ENCODE peak calls at places on chromosomes 6 and 20, in five cellular contexts. L is HFF-Myc, D is mucosa of descending colon, Q is astrocyte of the spinal cord, O is fibroblast of mammary gland. K is an unnamed sample.

GRCh38 chr20:19885981-19886665 is 128.1 kb downstream of the RIN2 start:
- DNase-seq in L (peak; percentile 52), O (peak; percentile 63), D (peak; percentile 80), Q (no peak), K (peak; percentile 50)

GRCh38 chr20:47675190-47676142 is 109.8 kb downstream of the SULF2 start:
- DNase-seq in Q (no peak), L (no peak), D (no peak), O (no peak), K (no peak)

GRCh38 chr20:46315311-46315710 is 7.0 kb upstream of the CDH22 start:
- DNase-seq in O (no peak), D (no peak), L (no peak), Q (no peak), K (no peak)

GRCh38 chr20:44598413-44599290 is 16.3 kb downstream of the PKIG start:
- DNase-seq in Q (no peak), D (no peak), L (no peak), O (no peak), K (peak; percentile 27)

GRCh38 chr6:7332090-7332745 is 19.2 kb upstream of the SSR1 start:
- DNase-seq in L (no peak), O (peak; percentile 67), D (no peak), Q (no peak), K (no peak)

GRCh38 chr6:131885237-131885636 is 65.9 kb downstream of the CCN2 start:
- DNase-seq in L (no peak), O (no peak), D (no peak), Q (no peak), K (no peak)

GRCh38 chr20:41697861-41698559 is 79.8 kb upstream of the CHD6 start:
- DNase-seq in L (no peak), O (peak; percentile 49), Q (peak; percentile 40), D (peak; percentile 45), K (peak; percentile 62)

GRCh38 chr20:32181606-32182005 is 25.9 kb downstream of the PLAGL2 start:
- DNase-seq in O (no peak), Q (no peak), D (no peak), L (no peak), K (no peak)

GRCh38 chr6:161255518-161255917 is 18.3 kb downstream of the AGPAT4 start:
- DNase-seq in Q (no peak), O (no peak), L (no peak), D (no peak), K (no peak)

GRCh38 chr6:134619789-134620188 is 301.9 kb upstream of the SGK1 start:
- DNase-seq in D (no peak), L (no peak), O (peak; percentile 88), Q (peak; percentile 91), K (peak; percentile 38)

GRCh38 chr20:35004051-35004725 is 48.5 kb downstream of the MYH7B start:
- DNase-seq in O (no peak), L (no peak), D (no peak), Q (no peak), K (no peak)

GRCh38 chr6:39791850-39792500 is at the start of gene DAAM2:
- DNase-seq in D (peak; percentile 44), O (peak; percentile 29), L (no peak), Q (peak; percentile 42), K (peak; percentile 19)

GRCh38 chr6:22764521-22764920 is 195.2 kb downstream of the HDGFL1 start:
- DNase-seq in Q (peak; percentile 72), O (peak; percentile 20), L (peak; percentile 30), D (no peak), K (peak; percentile 9)

GRCh38 chr6:106750146-106750900 is 120.9 kb downstream of the QRSL1 start:
- DNase-seq in O (no peak), D (peak; percentile 47), Q (no peak), L (no peak), K (no peak)

GRCh38 chr6:148044921-148045320 is 297.7 kb upstream of the SASH1 start:
- DNase-seq in D (no peak), L (no peak), Q (no peak), O (peak; percentile 6), K (no peak)

GRCh38 chr6:8006208-8006607 is 58.0 kb downstream of the BLOC1S5 start:
- DNase-seq in L (no peak), D (peak; percentile 23), Q (peak; percentile 49), O (peak; percentile 47), K (peak; percentile 76)

GRCh38 chr20:40654876-40655275 is 34.2 kb downstream of the MAFB start:
- DNase-seq in Q (peak; percentile 59), D (no peak), L (no peak), O (peak; percentile 31), K (peak; percentile 2)

GRCh38 chr6:145544031-145544430 is 191.3 kb downstream of the EPM2A start:
- DNase-seq in Q (peak; percentile 88), D (no peak), L (peak; percentile 38), O (peak; percentile 93), K (peak; percentile 76)

GRCh38 chr20:56352656-56353055 is 6.1 kb upstream of the FAM210B start:
- DNase-seq in D (no peak), O (peak; percentile 47), Q (no peak), L (no peak), K (no peak)

DNA sequence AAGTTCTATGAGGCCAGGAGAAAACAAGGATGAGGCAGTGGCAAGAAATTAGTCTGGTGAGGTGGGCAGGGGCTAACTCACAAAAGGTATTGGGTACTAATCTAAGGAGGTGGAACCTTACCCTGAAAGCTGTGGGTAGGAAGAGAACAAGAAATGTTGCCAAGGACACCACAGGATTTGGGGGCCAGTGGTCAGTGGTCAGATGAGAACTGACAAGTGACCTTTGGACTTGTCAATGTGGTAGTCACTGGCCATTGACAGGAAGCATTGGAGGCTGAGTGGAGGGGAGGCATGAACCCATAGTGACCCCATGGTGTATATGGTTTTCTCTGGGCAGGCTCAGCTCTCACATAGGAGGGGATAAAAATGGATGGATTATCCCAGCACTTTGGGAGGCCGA is 25.3 kb upstream of the SMIM29 start:
- DNase-seq in O (no peak), D (no peak), Q (no peak), L (no peak), K (no peak)
- TF ChIP-seq CTCF in O (no peak), D (no peak), Q (no peak), L (no peak), K (no peak)

DNA sequence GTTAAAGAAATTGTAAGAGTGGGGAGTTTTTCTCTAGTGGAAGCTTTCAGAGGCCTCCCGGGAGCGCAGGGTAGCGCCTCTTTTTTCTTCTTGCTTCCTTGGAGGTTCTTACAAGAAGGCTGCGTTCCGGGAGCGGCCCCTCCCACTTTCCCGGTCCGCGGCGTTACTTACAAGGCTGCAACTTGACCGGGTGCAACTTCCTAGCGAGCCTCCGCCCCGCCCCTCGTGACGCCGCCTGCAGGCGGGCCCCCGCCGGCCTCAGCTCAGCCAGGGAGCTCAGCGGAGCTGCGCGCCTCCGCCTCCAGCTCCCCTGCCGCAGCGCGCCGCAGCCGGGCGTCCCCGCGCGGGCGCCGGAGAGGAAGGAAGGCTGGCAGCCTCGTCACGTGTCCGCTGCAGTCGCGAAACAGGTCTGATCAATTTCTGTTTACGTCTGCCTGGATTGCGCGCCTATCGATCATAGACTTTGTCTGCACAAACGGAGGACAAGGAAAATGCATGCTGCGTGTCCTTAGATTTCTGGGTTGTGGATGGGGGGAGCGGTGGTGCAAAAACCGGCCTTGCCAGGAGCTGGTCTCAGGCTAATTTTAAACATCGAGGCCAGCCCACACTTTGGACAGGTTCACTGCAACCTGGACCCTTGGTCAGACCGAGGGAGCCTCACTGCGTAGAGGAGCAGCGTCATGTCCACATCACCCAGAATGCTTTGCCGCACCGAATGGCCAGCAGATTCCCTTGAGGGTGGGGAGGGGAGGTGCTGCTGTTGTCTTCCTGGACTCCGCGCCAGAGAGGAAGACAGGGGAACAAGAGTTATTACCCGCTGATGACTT is at the start of the genes FAM217B and PPP1R3D:
- DNase-seq in D (peak; percentile 99), L (peak; percentile 74), O (peak; percentile 96), Q (peak; percentile 99), K (peak; percentile 96)
- TF ChIP-seq CTCF in D (peak; percentile 28), L (no peak), O (no peak), Q (peak; percentile 18), K (no peak)

DNA sequence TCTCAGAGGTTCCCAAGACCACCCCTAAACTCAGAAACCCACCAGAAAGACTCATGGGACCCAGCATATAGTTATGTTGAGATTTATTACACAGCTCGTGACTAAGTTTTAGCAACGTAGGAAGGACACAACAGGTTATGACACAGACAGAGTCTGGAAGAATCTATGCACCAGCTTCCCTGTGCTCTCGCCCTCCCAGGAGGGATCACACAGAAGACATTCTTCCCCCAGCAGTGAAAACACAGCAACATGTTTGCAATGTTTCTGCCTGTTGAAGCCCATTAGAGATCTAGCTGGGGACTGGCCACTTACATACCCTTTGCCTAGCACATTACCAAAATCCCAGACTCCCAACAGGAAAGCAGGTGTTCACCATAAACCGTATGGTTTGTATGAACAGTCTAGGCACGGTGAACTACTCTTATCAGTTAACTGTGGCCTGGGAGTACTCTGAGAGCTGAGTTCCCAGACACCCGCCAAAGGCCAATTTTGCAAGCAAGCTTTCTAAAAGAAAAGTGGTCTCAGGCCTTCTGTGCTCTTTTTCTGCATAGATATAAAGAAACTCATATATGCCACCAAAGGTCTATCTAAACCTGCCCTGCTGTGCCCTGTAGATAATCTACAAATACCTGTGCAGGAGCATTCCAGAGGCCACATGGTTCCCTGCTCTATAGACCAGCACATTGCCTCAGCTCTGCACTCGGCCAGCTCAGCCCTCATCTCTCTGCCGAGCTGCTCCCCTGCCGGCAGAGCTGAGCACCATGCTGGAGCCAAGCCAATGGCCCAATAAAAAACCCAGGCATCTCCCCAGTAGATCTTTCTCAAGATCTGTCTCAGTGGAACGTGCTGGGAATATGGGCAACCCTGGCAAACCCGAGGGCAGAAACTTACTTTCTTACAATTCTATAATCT is 69.6 kb upstream of the SMIM28 start:
- DNase-seq in D (peak; percentile 51), Q (peak; percentile 50), L (no peak), O (peak; percentile 36), K (peak; percentile 57)
- TF ChIP-seq CTCF in D (no peak), Q (peak; percentile 45), L (peak; percentile 7), O (peak; percentile 37), K (peak; percentile 52)

GRCh38 chr6:149887343-149887742 is 10.6 kb downstream of the RAET1E start:
- DNase-seq in L (no peak), O (peak; percentile 93), D (no peak), Q (peak; percentile 5), K (peak; percentile 43)
- TF ChIP-seq CTCF in L (no peak), O (no peak), D (no peak), Q (no peak), K (no peak)